ENCODE peak calls at places on chromosome 22, in seven cellular contexts. One of them, this sample, is unnamed.
A peak's percentile ranks its signal among the peaks of the same experiment; 100 is the strongest.

GRCh38 chr22:41976961-41977566 is 7.8 kb downstream of the SEPTIN3 start:
- DNase-seq in endodermal cell: peak; percentile 69
- DNase-seq in HCT116: no peak
- DNase-seq in tibial artery: no peak
- DNase-seq in neural progenitor cell: peak; percentile 42
- DNase-seq in IMR-90: no peak
- DNase-seq in SK-N-SH: peak; percentile 70
- DNase-seq in this sample: no peak

GRCh38 chr22:36198936-36199616 is 2.5 kb downstream of the APOL4 start:
- DNase-seq in endodermal cell: peak; percentile 39
- DNase-seq in HCT116: no peak
- DNase-seq in tibial artery: no peak
- DNase-seq in neural progenitor cell: no peak
- DNase-seq in IMR-90: no peak
- DNase-seq in SK-N-SH: no peak
- DNase-seq in this sample: no peak

GRCh38 chr22:20792221-20792965 is 18.5 kb downstream of the SERPIND1 start:
- DNase-seq in endodermal cell: no peak
- DNase-seq in HCT116: no peak
- DNase-seq in tibial artery: no peak
- DNase-seq in neural progenitor cell: no peak
- DNase-seq in IMR-90: no peak
- DNase-seq in SK-N-SH: no peak
- DNase-seq in this sample: no peak

GRCh38 chr22:20111045-20111688 is 4.7 kb upstream of the RANBP1 start:
- DNase-seq in endodermal cell: peak; percentile 76
- DNase-seq in HCT116: peak; percentile 51
- DNase-seq in tibial artery: no peak
- DNase-seq in neural progenitor cell: peak; percentile 69
- DNase-seq in IMR-90: peak; percentile 5
- DNase-seq in SK-N-SH: peak; percentile 87
- DNase-seq in this sample: no peak

GRCh38 chr22:32700186-32700882 is 101.2 kb upstream of the TIMP3 start:
- DNase-seq in endodermal cell: peak; percentile 44
- DNase-seq in HCT116: no peak
- DNase-seq in tibial artery: peak; percentile 66
- DNase-seq in neural progenitor cell: peak; percentile 36
- DNase-seq in IMR-90: peak; percentile 58
- DNase-seq in SK-N-SH: no peak
- DNase-seq in this sample: no peak

GRCh38 chr22:42169055-42169469 is 38.5 kb upstream of the CYP2D6 start:
- DNase-seq in endodermal cell: peak; percentile 95
- DNase-seq in HCT116: peak; percentile 56
- DNase-seq in tibial artery: peak; percentile 65
- DNase-seq in neural progenitor cell: peak; percentile 89
- DNase-seq in IMR-90: peak; percentile 70
- DNase-seq in SK-N-SH: peak; percentile 84
- DNase-seq in this sample: no peak

GRCh38 chr22:41305646-41306045 is 4.3 kb downstream of the ZC3H7B start:
- DNase-seq in endodermal cell: no peak
- DNase-seq in HCT116: no peak
- DNase-seq in tibial artery: peak; percentile 25
- DNase-seq in neural progenitor cell: no peak
- DNase-seq in IMR-90: peak; percentile 73
- DNase-seq in SK-N-SH: no peak
- DNase-seq in this sample: no peak

GRCh38 chr22:25008666-25009065 is 56.1 kb downstream of the KIAA1671 start:
- DNase-seq in endodermal cell: no peak
- DNase-seq in HCT116: no peak
- DNase-seq in tibial artery: no peak
- DNase-seq in neural progenitor cell: no peak
- DNase-seq in IMR-90: no peak
- DNase-seq in SK-N-SH: no peak
- DNase-seq in this sample: no peak

GRCh38 chr22:43886231-43886630 is 5.6 kb downstream of the PNPLA5 start:
- DNase-seq in endodermal cell: no peak
- DNase-seq in HCT116: no peak
- DNase-seq in tibial artery: no peak
- DNase-seq in neural progenitor cell: no peak
- DNase-seq in IMR-90: no peak
- DNase-seq in SK-N-SH: no peak
- DNase-seq in this sample: no peak

GRCh38 chr22:43883719-43884415 is 7.9 kb downstream of the PNPLA5 start:
- DNase-seq in endodermal cell: peak; percentile 38
- DNase-seq in HCT116: no peak
- DNase-seq in tibial artery: no peak
- DNase-seq in neural progenitor cell: no peak
- DNase-seq in IMR-90: no peak
- DNase-seq in SK-N-SH: no peak
- DNase-seq in this sample: no peak

GRCh38 chr22:43885786-43886185 is 6.0 kb downstream of the PNPLA5 start:
- DNase-seq in endodermal cell: no peak
- DNase-seq in HCT116: no peak
- DNase-seq in tibial artery: no peak
- DNase-seq in neural progenitor cell: no peak
- DNase-seq in IMR-90: no peak
- DNase-seq in SK-N-SH: no peak
- DNase-seq in this sample: no peak

GRCh38 chr22:43884600-43885318 is 7.1 kb downstream of the PNPLA5 start:
- DNase-seq in endodermal cell: peak; percentile 95
- DNase-seq in HCT116: no peak
- DNase-seq in tibial artery: peak; percentile 29
- DNase-seq in neural progenitor cell: peak; percentile 77
- DNase-seq in IMR-90: peak; percentile 31
- DNase-seq in SK-N-SH: peak; percentile 75
- DNase-seq in this sample: no peak

DNA sequence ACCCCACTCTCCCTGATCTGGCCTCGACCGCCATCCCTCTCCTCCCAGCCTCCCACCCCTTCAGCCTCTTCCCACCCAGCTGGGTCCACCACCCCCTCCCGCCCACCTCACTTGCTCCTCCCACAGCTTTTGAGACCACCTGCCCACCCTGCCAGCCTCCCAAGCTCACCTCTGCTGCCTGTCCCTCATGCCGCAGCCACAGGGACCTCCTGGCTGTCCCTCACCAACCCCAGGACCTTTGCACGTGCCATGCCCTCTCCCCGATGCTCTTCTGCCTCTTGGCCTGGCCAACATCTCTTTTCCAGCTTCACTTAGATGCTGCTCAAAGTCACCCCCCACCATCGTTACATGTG is 6.5 kb downstream of the PNPLA5 start:
- DNase-seq in endodermal cell: no peak
- DNase-seq in HCT116: no peak
- DNase-seq in tibial artery: no peak
- DNase-seq in neural progenitor cell: no peak
- DNase-seq in IMR-90: no peak
- DNase-seq in SK-N-SH: no peak
- DNase-seq in this sample: no peak
- TF ChIP-seq CTCF in endodermal cell: no peak
- TF ChIP-seq CTCF in HCT116: no peak
- TF ChIP-seq CTCF in tibial artery: no peak
- TF ChIP-seq CTCF in neural progenitor cell: no peak
- TF ChIP-seq CTCF in IMR-90: no peak
- TF ChIP-seq CTCF in SK-N-SH: no peak
- TF ChIP-seq CTCF in this sample: no peak

GRCh38 chr22:29788339-29789279 is 21.4 kb downstream of the UQCR10 start:
- DNase-seq in endodermal cell: no peak
- DNase-seq in HCT116: no peak
- DNase-seq in tibial artery: no peak
- DNase-seq in neural progenitor cell: no peak
- DNase-seq in IMR-90: no peak
- DNase-seq in SK-N-SH: no peak
- DNase-seq in this sample: no peak

GRCh38 chr22:29784451-29785361 is 17.5 kb downstream of the UQCR10 start:
- DNase-seq in endodermal cell: no peak
- DNase-seq in HCT116: no peak
- DNase-seq in tibial artery: peak; percentile 34
- DNase-seq in neural progenitor cell: no peak
- DNase-seq in IMR-90: peak; percentile 18
- DNase-seq in SK-N-SH: no peak
- DNase-seq in this sample: no peak

GRCh38 chr22:29787371-29787980 is 20.3 kb downstream of the UQCR10 start:
- DNase-seq in endodermal cell: no peak
- DNase-seq in HCT116: no peak
- DNase-seq in tibial artery: no peak
- DNase-seq in neural progenitor cell: no peak
- DNase-seq in IMR-90: no peak
- DNase-seq in SK-N-SH: no peak
- DNase-seq in this sample: no peak

GRCh38 chr22:29782061-29782845 is 15.1 kb downstream of the UQCR10 start:
- DNase-seq in endodermal cell: peak; percentile 50
- DNase-seq in HCT116: no peak
- DNase-seq in tibial artery: no peak
- DNase-seq in neural progenitor cell: no peak
- DNase-seq in IMR-90: peak; percentile 46
- DNase-seq in SK-N-SH: no peak
- DNase-seq in this sample: no peak

DNA sequence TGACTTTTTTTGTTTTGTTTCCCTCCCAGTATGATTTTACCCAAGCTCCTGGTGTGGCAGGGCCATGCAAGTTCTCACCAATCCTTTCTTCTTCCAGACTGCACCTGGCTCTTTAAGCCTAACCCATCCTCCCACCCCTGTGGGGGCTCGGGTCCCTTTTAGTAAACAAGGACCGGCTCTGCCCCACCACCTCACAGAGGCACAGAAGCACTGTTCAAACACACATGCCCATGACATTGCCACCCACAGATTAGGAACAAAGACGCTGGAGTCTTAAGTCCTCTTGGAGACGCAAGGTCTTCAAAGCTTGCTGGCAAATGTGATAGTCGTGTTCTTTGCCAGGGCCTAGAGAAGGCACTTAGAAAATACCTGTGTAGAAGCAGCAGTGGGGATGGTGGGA is 18.9 kb downstream of the UQCR10 start:
- DNase-seq in endodermal cell: no peak
- DNase-seq in HCT116: no peak
- DNase-seq in tibial artery: no peak
- DNase-seq in neural progenitor cell: no peak
- DNase-seq in IMR-90: no peak
- DNase-seq in SK-N-SH: no peak
- DNase-seq in this sample: no peak
- H3K4me1 ChIP-seq in endodermal cell: peaks cover 10% of the 10 kb centered on the region
- H3K4me1 ChIP-seq in HCT116: peaks cover 10% of the 10 kb centered on the region
- H3K4me1 ChIP-seq in tibial artery: no peaks in the 10 kb centered on the region
- H3K4me1 ChIP-seq in neural progenitor cell: peaks cover 3% of the 10 kb centered on the region
- H3K4me1 ChIP-seq in IMR-90: peaks cover 16% of the 10 kb centered on the region
- H3K4me1 ChIP-seq in SK-N-SH: peaks cover 12% of the 10 kb centered on the region
- H3K4me1 ChIP-seq in this sample: peaks cover 3% of the 10 kb centered on the region

GRCh38 chr22:17086750-17087149 is 1.9 kb downstream of the IL17RA start:
- DNase-seq in endodermal cell: peak; percentile 41
- DNase-seq in HCT116: no peak
- DNase-seq in tibial artery: peak; percentile 30
- DNase-seq in neural progenitor cell: no peak
- DNase-seq in IMR-90: no peak
- DNase-seq in SK-N-SH: no peak
- DNase-seq in this sample: no peak
- H3K27ac ChIP-seq in endodermal cell: no peak overlapping the region
- H3K27ac ChIP-seq in HCT116: no peak overlapping the region
- H3K27ac ChIP-seq in tibial artery: no peak overlapping the region
- H3K27ac ChIP-seq in neural progenitor cell: no peak overlapping the region
- H3K27ac ChIP-seq in IMR-90: no peak overlapping the region
- H3K27ac ChIP-seq in SK-N-SH: no peak overlapping the region
- H3K27ac ChIP-seq in this sample: no peak overlapping the region

GRCh38 chr22:38981005-38981658 is 1.0 kb upstream of the APOBEC3B start:
- DNase-seq in endodermal cell: peak; percentile 45
- DNase-seq in HCT116: peak; percentile 37
- DNase-seq in tibial artery: no peak
- DNase-seq in neural progenitor cell: peak; percentile 66
- DNase-seq in IMR-90: peak; percentile 31
- DNase-seq in SK-N-SH: no peak
- DNase-seq in this sample: no peak
- TF ChIP-seq CTCF in endodermal cell: peak; percentile 59
- TF ChIP-seq CTCF in HCT116: peak; percentile 55
- TF ChIP-seq CTCF in tibial artery: no peak
- TF ChIP-seq CTCF in neural progenitor cell: peak; percentile 54
- TF ChIP-seq CTCF in IMR-90: peak; percentile 37
- TF ChIP-seq CTCF in SK-N-SH: no peak
- TF ChIP-seq CTCF in this sample: no peak

GRCh38 chr22:37676691-37677627 is 1.5 kb downstream of the LGALS1 start:
- DNase-seq in endodermal cell: peak; percentile 97
- DNase-seq in HCT116: peak; percentile 69
- DNase-seq in tibial artery: peak; percentile 85
- DNase-seq in neural progenitor cell: peak; percentile 85
- DNase-seq in IMR-90: peak; percentile 98
- DNase-seq in SK-N-SH: peak; percentile 91
- DNase-seq in this sample: peak; percentile 93
- H3K4me1 ChIP-seq in endodermal cell: peaks cover 4% of the 10 kb centered on the region
- H3K4me1 ChIP-seq in HCT116: peaks cover 75% of the 10 kb centered on the region
- H3K4me1 ChIP-seq in tibial artery: no peaks in the 10 kb centered on the region
- H3K4me1 ChIP-seq in neural progenitor cell: no peaks in the 10 kb centered on the region
- H3K4me1 ChIP-seq in IMR-90: peaks cover 20% of the 10 kb centered on the region
- H3K4me1 ChIP-seq in SK-N-SH: peaks cover 16% of the 10 kb centered on the region
- H3K4me1 ChIP-seq in this sample: peaks cover 30% of the 10 kb centered on the region

This sample was measured in ascending aorta.